ENCODE peak calls at places on chromosomes 5 and 9, in seven cellular contexts. O is HCT116; J is transverse colon; V is breast epithelium; F is CD4-positive, CD25-positive, alpha-beta regulatory T cell; Q is ovary; R is CD8-positive, alpha-beta memory T cell. I is an unnamed sample. For H3K4me1, the result is how much of the 10 kb centered on the place peaks cover.

GRCh38 chr5:134041570-134042411 is 37.0 kb upstream of the VDAC1 start:
- DNase-seq in O (no peak), J (no peak), V (no peak), F (no peak), Q (no peak), R (peak), I (no peak)

GRCh38 chr9:129367287-129367686 is 189.2 kb upstream of the IER5L start:
- DNase-seq in O (no peak), J (no peak), V (no peak), F (no peak), Q (no peak), R (no peak), I (no peak)

GRCh38 chr9:87545858-87546257 is 48.2 kb downstream of the DAPK1 start:
- DNase-seq in O (no peak), J (no peak), V (no peak), F (no peak), Q (no peak), R (no peak), I (no peak)

GRCh38 chr5:175059687-175060194 is 335.4 kb downstream of the MSX2 start:
- DNase-seq in O (peak), J (no peak), V (no peak), F (no peak), Q (no peak), R (no peak), I (no peak)

GRCh38 chr9:23779220-23779619 is 46.8 kb downstream of the ELAVL2 start:
- DNase-seq in O (no peak), J (peak), V (no peak), F (no peak), Q (no peak), R (no peak), I (no peak)

GRCh38 chr5:10602031-10602806 is 38.3 kb downstream of the ANKRD33B start:
- DNase-seq in O (no peak), J (no peak), V (no peak), F (no peak), Q (no peak), R (no peak), I (no peak)

GRCh38 chr5:98656106-98656795 is 117.2 kb upstream of the RGMB start:
- DNase-seq in O (no peak), J (no peak), V (no peak), F (no peak), Q (no peak), R (no peak), I (no peak)

GRCh38 chr5:18483386-18483785 is 849.1 kb downstream of the TAF11L14 start:
- DNase-seq in O (no peak), J (no peak), V (no peak), F (no peak), Q (no peak), R (no peak), I (no peak)

GRCh38 chr5:73853091-73853490 is 227.1 kb downstream of the ARHGEF28 start:
- DNase-seq in O (no peak), J (no peak), V (no peak), F (no peak), Q (no peak), R (no peak), I (no peak)

GRCh38 chr5:131514316-131515275 is 120.4 kb downstream of the RAPGEF6 start:
- DNase-seq in O (no peak), J (no peak), V (no peak), F (peak), Q (no peak), R (peak), I (no peak)

GRCh38 chr5:21154526-21154925 is 1166.5 kb upstream of the CDH18 start:
- DNase-seq in O (no peak), J (no peak), V (no peak), F (no peak), Q (no peak), R (no peak), I (no peak)

GRCh38 chr5:43066231-43066798 is 26.2 kb upstream of the ANXA2R start:
- DNase-seq in O (peak), J (peak), V (peak), F (peak), Q (peak), R (peak), I (peak)

GRCh38 chr9:114613919-114614318 is 2.8 kb downstream of the TMEM268 start:
- DNase-seq in O (no peak), J (no peak), V (no peak), F (no peak), Q (no peak), R (no peak), I (no peak)

GRCh38 chr9:99356512-99356971 is 134.5 kb downstream of the SEC61B start:
- DNase-seq in O (no peak), J (peak), V (no peak), F (no peak), Q (no peak), R (no peak), I (no peak)

GRCh38 chr9:103997861-103998370 is 96.2 kb upstream of the SMC2 start:
- DNase-seq in O (no peak), J (no peak), V (no peak), F (no peak), Q (no peak), R (no peak), I (no peak)

GRCh38 chr9:134734270-134734669 is 92.7 kb downstream of the COL5A1 start:
- DNase-seq in O (no peak), J (peak), V (no peak), F (no peak), Q (peak), R (no peak), I (no peak)

GRCh38 chr5:143161893-143162520 is 241.5 kb downstream of the NR3C1 start:
- DNase-seq in O (no peak), J (peak), V (no peak), F (no peak), Q (no peak), R (no peak), I (no peak)

DNA sequence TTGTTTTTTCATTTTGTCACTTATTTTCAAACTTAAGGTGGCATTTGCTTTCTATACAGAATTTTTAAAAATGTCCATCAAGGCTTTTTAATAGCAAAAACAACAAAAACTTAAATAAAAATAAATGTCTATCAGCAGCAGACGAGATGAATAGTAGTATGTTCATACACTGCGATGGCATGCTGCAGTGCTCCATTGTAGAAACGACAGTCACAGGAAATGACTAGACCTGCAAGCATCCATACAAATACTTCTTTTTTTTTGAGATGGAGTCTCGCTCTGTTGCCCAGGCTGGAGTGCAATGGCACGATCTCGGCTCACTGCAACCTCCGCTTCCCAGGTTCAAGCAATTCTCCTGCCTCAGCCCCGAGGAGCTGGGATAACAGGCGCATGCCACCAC is 41.4 kb downstream of the COL23A1 start:
- DNase-seq in O (no peak), J (no peak), V (no peak), F (no peak), Q (no peak), R (no peak), I (no peak)
- H3K27ac ChIP-seq in O (no peak), J (no peak), V (no peak), F (no peak), Q (no peak), R (no peak), I (no peak)

GRCh38 chr9:95029720-95030119 is 287.8 kb downstream of the FANCC start:
- DNase-seq in O (no peak), J (no peak), V (no peak), F (no peak), Q (no peak), R (no peak), I (no peak)

GRCh38 chr9:95027914-95028854 is 289.3 kb downstream of the FANCC start:
- DNase-seq in O (no peak), J (no peak), V (peak), F (no peak), Q (no peak), R (no peak), I (no peak)

GRCh38 chr9:95030344-95030743 is 287.2 kb downstream of the FANCC start:
- DNase-seq in O (no peak), J (no peak), V (no peak), F (no peak), Q (no peak), R (no peak), I (no peak)

GRCh38 chr9:95029251-95029650 is 288.3 kb downstream of the FANCC start:
- DNase-seq in O (no peak), J (no peak), V (no peak), F (no peak), Q (no peak), R (no peak), I (no peak)

DNA sequence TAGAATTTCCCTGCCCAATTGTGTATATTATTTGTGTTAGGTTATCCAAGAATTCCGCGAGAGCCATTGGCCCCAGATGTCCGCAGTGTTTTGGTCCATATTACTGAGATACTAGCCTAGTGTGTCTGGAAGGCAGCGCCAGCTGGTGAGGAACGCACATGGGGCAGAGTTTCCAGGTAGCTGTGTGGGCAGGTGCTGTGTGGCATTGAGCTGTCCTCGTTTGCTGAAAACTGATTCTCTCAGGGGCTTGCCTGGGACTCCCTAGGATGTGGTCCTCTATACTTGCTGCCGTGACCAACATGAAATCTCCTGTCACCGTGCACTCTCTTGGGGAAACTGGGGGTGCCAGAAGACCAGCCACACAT is 288.7 kb downstream of the FANCC start:
- DNase-seq in O (no peak), J (no peak), V (no peak), F (no peak), Q (no peak), R (no peak), I (no peak)
- H3K4me1 ChIP-seq in O (under half), J (under half), V (under half), F (under half), Q (under half), R (under half), I (under half)

GRCh38 chr5:123094919-123095693 is 6.1 kb downstream of the PRDM6 start:
- DNase-seq in O (no peak), J (no peak), V (no peak), F (no peak), Q (peak), R (no peak), I (no peak)
- H3K27ac ChIP-seq in O (no peak), J (no peak), V (no peak), F (no peak), Q (no peak), R (no peak), I (no peak)

GRCh38 chr5:176415240-176416122 is 858 bp downstream of the CLTB start:
- DNase-seq in O (no peak), J (peak), V (peak), F (no peak), Q (no peak), R (peak), I (peak)
- H3K4me1 ChIP-seq in O (under half), J (under half), V (under half), F (under half), Q (under half), R (under half), I (under half)

DNA sequence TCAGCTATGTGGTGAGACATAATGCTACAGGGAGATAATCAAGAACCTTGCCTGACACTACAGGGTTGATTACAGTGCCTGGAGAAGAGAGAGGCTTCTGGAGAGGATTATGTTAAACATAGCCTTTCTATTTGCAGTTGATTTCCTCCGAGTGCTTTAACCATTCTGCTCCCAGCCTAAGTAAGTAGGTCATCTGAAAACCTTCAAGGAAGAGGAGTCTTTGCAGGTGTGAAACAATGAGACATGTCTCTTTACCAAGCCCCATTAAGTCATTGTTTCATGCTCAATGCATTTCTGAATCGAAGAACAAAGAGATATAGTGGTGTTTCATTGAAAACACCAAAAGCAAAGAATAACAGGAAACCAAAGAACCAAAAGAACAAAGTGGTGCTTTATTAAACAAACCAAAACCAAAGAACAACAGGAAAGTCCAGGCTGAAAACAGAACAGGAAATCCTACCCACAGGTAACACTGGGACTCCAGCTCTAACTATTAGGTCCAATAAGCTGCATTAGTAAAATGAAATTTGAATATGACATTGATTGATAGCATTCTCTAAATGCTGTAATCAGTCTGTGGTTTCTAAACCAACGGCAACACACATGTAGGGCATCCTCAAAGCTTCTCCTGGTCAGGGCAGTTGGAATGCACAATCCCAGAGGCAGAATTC is 113.3 kb upstream of the SPATA31D4 start:
- DNase-seq in O (no peak), J (no peak), V (no peak), F (no peak), Q (no peak), R (no peak), I (no peak)
- H3K27ac ChIP-seq in O (no peak), J (peak), V (peak), F (no peak), Q (no peak), R (no peak), I (no peak)

DNA sequence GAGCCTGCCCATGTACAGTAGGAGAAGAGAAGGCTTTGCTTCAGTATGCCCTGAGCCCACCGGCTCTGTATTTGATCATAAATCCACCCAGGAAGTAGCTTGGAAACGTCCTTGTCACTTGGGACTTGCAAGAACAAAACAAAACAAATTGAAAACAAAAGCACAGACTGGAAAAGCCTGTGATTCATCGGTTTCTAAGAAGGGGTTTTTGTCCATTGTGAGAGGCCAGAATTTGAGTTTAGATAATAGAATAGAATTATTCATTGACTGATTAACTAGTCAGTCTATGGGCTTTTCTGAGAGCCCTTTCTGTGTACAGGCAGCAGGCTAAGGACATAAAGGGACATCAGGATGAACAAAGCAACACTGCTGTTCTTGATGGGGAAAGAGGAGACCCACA is 424.8 kb downstream of the IRX1 start:
- DNase-seq in O (no peak), J (no peak), V (no peak), F (no peak), Q (no peak), R (no peak), I (no peak)
- H3K4me1 ChIP-seq in O (under half), J (under half), V (under half), F (under half), Q (under half), R (under half), I (under half)

I was measured in Peyer's patch.